ENCODE peak calls at places on chromosome 11, in nine cellular contexts. C is CD8-positive, alpha-beta T cell; E is adrenal gland; O is fibroblast of lung; T is heart right ventricle; D is fibroblast of the aortic adventitia; N is omental fat pad; B is WTC11; J is colonic mucosa. R is an unnamed sample.

GRCh38 chr11:10920205-10920604 is 62.4 kb upstream of the ZBED5 start:
- DNase-seq in C (no peak), E (no peak), O (peak; percentile 72), T (no peak), D (peak; percentile 73), N (no peak), B (no peak), J (no peak), R (no peak)

GRCh38 chr11:67053896-67054850 is 2.5 kb upstream of the RHOD start:
- DNase-seq in C (no peak), E (peak; percentile 95), O (peak; percentile 77), T (peak; percentile 34), D (peak; percentile 59), N (peak; percentile 33), B (peak; percentile 83), J (peak; percentile 69), R (no peak)

GRCh38 chr11:128463386-128463829 is 124.0 kb downstream of the ETS1 start:
- DNase-seq in C (no peak), E (peak; percentile 51), O (peak; percentile 68), T (peak; percentile 67), D (peak; percentile 97), N (no peak), B (no peak), J (no peak), R (no peak)

GRCh38 chr11:15905334-15905733 is 451.0 kb downstream of the SOX6 start:
- DNase-seq in C (no peak), E (no peak), O (no peak), T (no peak), D (no peak), N (no peak), B (no peak), J (no peak), R (no peak)

GRCh38 chr11:50037282-50037681 is 4.6 kb downstream of the OR4C45 start:
- DNase-seq in C (no peak), E (no peak), O (no peak), T (no peak), D (no peak), N (no peak), B (no peak), J (no peak), R (no peak)

GRCh38 chr11:72239849-72240460 is 4.0 kb downstream of the PHOX2A start:
- DNase-seq in C (no peak), E (peak; percentile 83), O (peak; percentile 26), T (peak; percentile 26), D (peak; percentile 46), N (no peak), B (no peak), J (peak; percentile 67), R (no peak)

GRCh38 chr11:61598383-61598782 is 17.5 kb upstream of the SYT7 start:
- DNase-seq in C (no peak), E (no peak), O (no peak), T (no peak), D (no peak), N (no peak), B (no peak), J (no peak), R (no peak)

GRCh38 chr11:117146521-117146920 is 2.4 kb downstream of the PAFAH1B2 start:
- DNase-seq in C (no peak), E (peak; percentile 58), O (peak; percentile 49), T (no peak), D (peak; percentile 20), N (no peak), B (no peak), J (no peak), R (no peak)

GRCh38 chr11:67411785-67412152 is 3.7 kb upstream of the CARNS1 start:
- DNase-seq in C (no peak), E (no peak), O (no peak), T (no peak), D (no peak), N (no peak), B (no peak), J (no peak), R (no peak)

GRCh38 chr11:121372671-121373429 is 79.3 kb upstream of the SORL1 start:
- DNase-seq in C (no peak), E (no peak), O (no peak), T (no peak), D (no peak), N (no peak), B (peak; percentile 19), J (no peak), R (no peak)

DNA sequence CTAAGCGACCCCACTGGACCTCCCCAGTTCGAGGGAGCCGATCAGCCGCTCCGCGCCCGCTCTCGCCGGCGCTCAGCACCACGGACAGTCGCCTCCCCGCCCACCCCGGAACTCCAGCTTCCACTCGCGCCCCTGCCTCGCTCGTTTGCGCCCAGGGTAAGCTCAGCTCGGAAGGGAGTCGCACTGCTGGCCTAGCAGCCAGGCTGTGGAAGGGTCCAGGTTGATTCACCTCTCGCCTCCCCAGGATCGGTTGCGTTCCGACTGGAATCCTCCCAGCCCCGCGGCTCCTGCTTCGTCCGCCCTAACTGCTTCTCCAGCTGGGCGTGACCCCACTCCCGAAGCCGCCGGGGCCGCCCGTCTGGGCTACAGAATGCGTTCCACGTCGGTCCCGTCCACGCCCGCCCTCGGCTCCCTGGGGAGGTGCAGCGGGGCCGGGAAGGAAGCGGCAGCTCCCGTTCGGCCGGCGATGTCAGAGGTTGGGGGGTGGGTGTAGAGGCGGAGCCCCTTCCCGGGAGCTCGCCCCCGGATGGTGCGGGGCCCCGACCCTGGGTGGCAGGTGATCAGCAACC is 343 bp downstream of the SCN3B start:
- DNase-seq in C (no peak), E (peak; percentile 55), O (peak; percentile 31), T (peak; percentile 51), D (peak; percentile 35), N (no peak), B (peak; percentile 64), J (peak; percentile 39), R (no peak)
- TF ChIP-seq CTCF in C (no peak), E (no peak), O (no peak), T (no peak), D (no peak), N (no peak), B (no peak), J (no peak), R (no peak)

GRCh38 chr11:63869171-63869591 is 30.3 kb downstream of the MARK2 start:
- DNase-seq in C (no peak), E (no peak), O (no peak), T (no peak), D (no peak), N (no peak), B (no peak), J (peak; percentile 84), R (no peak)
- TF ChIP-seq CTCF in C (no peak), E (no peak), O (no peak), T (no peak), D (no peak), N (no peak), B (no peak), J (no peak), R (no peak)

GRCh38 chr11:88229303-88229702 is 54.1 kb upstream of the RAB38 start:
- DNase-seq in C (no peak), E (no peak), O (no peak), T (no peak), D (no peak), N (no peak), B (no peak), J (no peak), R (no peak)

GRCh38 chr11:88231894-88232482 is 56.7 kb upstream of the RAB38 start:
- DNase-seq in C (no peak), E (peak; percentile 24), O (peak; percentile 61), T (no peak), D (peak; percentile 75), N (no peak), B (peak; percentile 15), J (no peak), R (no peak)
- TF ChIP-seq CTCF in C (peak; percentile 50), E (peak; percentile 57), O (peak; percentile 77), T (no peak), D (peak; percentile 77), N (no peak), B (peak; percentile 60), J (peak; percentile 50), R (peak; percentile 73)

GRCh38 chr11:64642418-64642735 is 51.4 kb downstream of the SLC22A12 start:
- DNase-seq in C (no peak), E (no peak), O (no peak), T (no peak), D (no peak), N (no peak), B (no peak), J (no peak), R (no peak)
- TF ChIP-seq CTCF in C (no peak), E (no peak), O (no peak), T (no peak), D (no peak), N (no peak), B (no peak), J (no peak), R (no peak)

GRCh38 chr11:19800714-19801519 is 88.3 kb downstream of the NAV2 start:
- DNase-seq in C (no peak), E (no peak), O (no peak), T (no peak), D (peak; percentile 31), N (no peak), B (peak; percentile 49), J (no peak), R (no peak)
- TF ChIP-seq CTCF in C (no peak), E (no peak), O (peak; percentile 30), T (no peak), D (peak; percentile 29), N (no peak), B (no peak), J (no peak), R (no peak)

GRCh38 chr11:76329084-76329648 is 51.8 kb downstream of the THAP12 start:
- DNase-seq in C (no peak), E (no peak), O (peak; percentile 63), T (no peak), D (no peak), N (no peak), B (peak; percentile 22), J (no peak), R (no peak)

GRCh38 chr11:76327223-76327622 is 53.7 kb downstream of the THAP12 start:
- DNase-seq in C (no peak), E (no peak), O (no peak), T (no peak), D (peak; percentile 32), N (no peak), B (no peak), J (no peak), R (no peak)

GRCh38 chr11:76327756-76328388 is 53.1 kb downstream of the THAP12 start:
- DNase-seq in C (no peak), E (no peak), O (no peak), T (no peak), D (no peak), N (no peak), B (no peak), J (no peak), R (no peak)

GRCh38 chr11:76329983-76330382 is 50.9 kb downstream of the THAP12 start:
- DNase-seq in C (no peak), E (no peak), O (no peak), T (no peak), D (no peak), N (no peak), B (peak; percentile 23), J (no peak), R (no peak)

GRCh38 chr11:76330651-76331050 is 50.3 kb downstream of the THAP12 start:
- DNase-seq in C (no peak), E (no peak), O (no peak), T (no peak), D (no peak), N (no peak), B (no peak), J (no peak), R (no peak)
- TF ChIP-seq CTCF in C (no peak), E (no peak), O (no peak), T (no peak), D (no peak), N (no peak), B (no peak), J (no peak), R (no peak)

GRCh38 chr11:40241524-40242037 is 1217.9 kb downstream of the LRRC4C start:
- DNase-seq in C (no peak), E (peak; percentile 2), O (peak; percentile 8), T (peak; percentile 3), D (no peak), N (no peak), B (no peak), J (no peak), R (no peak)
- TF ChIP-seq CTCF in C (no peak), E (no peak), O (no peak), T (no peak), D (no peak), N (no peak), B (no peak), J (no peak), R (no peak)